ENCODE peak calls at places on chromosomes 6 and 20, in ten cellular contexts. K is GM13977; Z is effector CD8-positive, alpha-beta T cell; W is stimulated activated CD8-positive, alpha-beta memory T cell treated with anti-CD3 and anti-CD28 coated beads, Interleukin-4, amount 100 ng/mL, for 48 hours; V is Panc1; B is left colon; D is fibroblast of pulmonary artery; T is omental fat pad; I is GM10248; E is activated naive CD4-positive, alpha-beta T cell treated with anti-CD3 and anti-CD28 coated beads for 36 hours. S is an unnamed sample.

GRCh38 chr20:57902478-57902877 is 192.7 kb upstream of the PMEPA1 start:
- DNase-seq in K (peak; percentile 53), Z (no peak), W (no peak), V (no peak), B (no peak), D (peak; percentile 2), T (no peak), I (no peak), E (no peak), S (no peak)

GRCh38 chr6:89792881-89793280 is 26.7 kb downstream of the MDN1 start:
- DNase-seq in K (peak; percentile 43), Z (no peak), W (no peak), V (peak; percentile 13), B (no peak), D (peak; percentile 50), T (no peak), I (peak; percentile 53), E (peak; percentile 26), S (no peak)

GRCh38 chr6:105179244-105180065 is at the start of gene POPDC3:
- DNase-seq in K (peak; percentile 51), Z (no peak), W (peak; percentile 31), V (no peak), B (no peak), D (peak; percentile 49), T (no peak), I (peak; percentile 26), E (peak; percentile 4), S (no peak)

GRCh38 chr6:78995946-78996345 is 82.1 kb downstream of the PHIP start:
- DNase-seq in K (no peak), Z (no peak), W (no peak), V (no peak), B (no peak), D (peak; percentile 38), T (no peak), I (no peak), E (no peak), S (no peak)

GRCh38 chr20:11544029-11544678 is 373.5 kb upstream of the BTBD3 start:
- DNase-seq in K (peak; percentile 49), Z (no peak), W (no peak), V (peak; percentile 48), B (no peak), D (peak; percentile 87), T (no peak), I (peak; percentile 45), E (peak; percentile 35), S (peak; percentile 52)

GRCh38 chr20:8389381-8390368 is 257.6 kb downstream of the PLCB1 start:
- DNase-seq in K (peak; percentile 9), Z (no peak), W (no peak), V (peak; percentile 1), B (no peak), D (peak; percentile 81), T (no peak), I (peak; percentile 11), E (no peak), S (peak; percentile 45)

GRCh38 chr6:32933661-32934085 is 7.2 kb downstream of the HLA-DMB start:
- DNase-seq in K (no peak), Z (peak; percentile 72), W (peak; percentile 88), V (peak; percentile 48), B (peak; percentile 65), D (peak; percentile 85), T (peak; percentile 98), I (peak; percentile 54), E (peak; percentile 90), S (peak; percentile 42)

GRCh38 chr20:58086763-58087566 is 141.5 kb downstream of the ANKRD60 start:
- DNase-seq in K (peak; percentile 55), Z (no peak), W (peak; percentile 32), V (peak; percentile 38), B (no peak), D (peak; percentile 60), T (no peak), I (peak; percentile 43), E (peak; percentile 45), S (no peak)

GRCh38 chr6:8229913-8230312 is 127.6 kb upstream of the EEF1E1 start:
- DNase-seq in K (no peak), Z (no peak), W (no peak), V (no peak), B (no peak), D (no peak), T (no peak), I (no peak), E (no peak), S (no peak)

GRCh38 chr6:121442591-121442990 is 7.1 kb downstream of the GJA1 start:
- DNase-seq in K (no peak), Z (no peak), W (no peak), V (no peak), B (no peak), D (peak; percentile 33), T (no peak), I (no peak), E (no peak), S (no peak)

GRCh38 chr20:48603116-48603818 is 224.5 kb downstream of the PREX1 start:
- DNase-seq in K (no peak), Z (no peak), W (no peak), V (no peak), B (peak; percentile 13), D (no peak), T (no peak), I (no peak), E (no peak), S (no peak)

GRCh38 chr20:62786100-62786499 is 10.2 kb upstream of the MRGBP start:
- DNase-seq in K (no peak), Z (no peak), W (no peak), V (no peak), B (no peak), D (no peak), T (no peak), I (no peak), E (no peak), S (no peak)

GRCh38 chr6:57247603-57248002 is 25.5 kb upstream of the RAB23 start:
- DNase-seq in K (no peak), Z (no peak), W (no peak), V (no peak), B (no peak), D (no peak), T (no peak), I (no peak), E (no peak), S (no peak)

GRCh38 chr6:146543940-146544661 is 468 bp downstream of the RAB32 start:
- DNase-seq in K (no peak), Z (no peak), W (no peak), V (no peak), B (peak; percentile 64), D (peak; percentile 53), T (peak; percentile 31), I (peak; percentile 17), E (no peak), S (no peak)

GRCh38 chr6:167982063-167982462 is 15.4 kb upstream of the KIF25 start:
- DNase-seq in K (no peak), Z (no peak), W (no peak), V (no peak), B (no peak), D (no peak), T (no peak), I (no peak), E (no peak), S (no peak)

GRCh38 chr6:132209351-132209750 is 191.9 kb downstream of the MOXD1 start:
- DNase-seq in K (no peak), Z (no peak), W (no peak), V (no peak), B (no peak), D (no peak), T (no peak), I (no peak), E (no peak), S (no peak)

GRCh38 chr20:14264869-14265268 is 72.5 kb downstream of the FLRT3 start:
- DNase-seq in K (no peak), Z (no peak), W (no peak), V (no peak), B (no peak), D (peak; percentile 46), T (no peak), I (no peak), E (no peak), S (no peak)

GRCh38 chr6:107819217-107819616 is 4.9 kb downstream of the SCML4 start:
- DNase-seq in K (no peak), Z (no peak), W (no peak), V (no peak), B (no peak), D (no peak), T (no peak), I (no peak), E (peak; percentile 66), S (no peak)

GRCh38 chr20:19594896-19595295 is 163.2 kb upstream of the RIN2 start:
- DNase-seq in K (no peak), Z (no peak), W (no peak), V (no peak), B (no peak), D (no peak), T (no peak), I (no peak), E (no peak), S (no peak)

GRCh38 chr6:140857734-140858380 is 1274.9 kb upstream of the GJE1 start:
- DNase-seq in K (no peak), Z (no peak), W (no peak), V (peak; percentile 64), B (no peak), D (peak; percentile 96), T (no peak), I (no peak), E (no peak), S (peak; percentile 66)

GRCh38 chr6:124973780-124974179 is 11.5 kb downstream of the RNF217 start:
- DNase-seq in K (no peak), Z (no peak), W (no peak), V (no peak), B (no peak), D (no peak), T (no peak), I (no peak), E (no peak), S (no peak)

GRCh38 chr20:12237772-12238171 is 320.1 kb downstream of the BTBD3 start:
- DNase-seq in K (no peak), Z (no peak), W (no peak), V (no peak), B (no peak), D (peak; percentile 30), T (no peak), I (no peak), E (no peak), S (no peak)

GRCh38 chr6:45472383-45472782 is 94.6 kb upstream of the SUPT3H start:
- DNase-seq in K (no peak), Z (no peak), W (no peak), V (no peak), B (peak; percentile 28), D (peak; percentile 58), T (no peak), I (no peak), E (no peak), S (no peak)

GRCh38 chr6:1412908-1413307 is 23.5 kb downstream of the FOXF2 start:
- DNase-seq in K (no peak), Z (no peak), W (no peak), V (no peak), B (no peak), D (no peak), T (no peak), I (no peak), E (no peak), S (no peak)

GRCh38 chr6:169618526-169619490 is 83.0 kb downstream of the WDR27 start:
- DNase-seq in K (no peak), Z (no peak), W (no peak), V (no peak), B (no peak), D (peak; percentile 72), T (no peak), I (no peak), E (no peak), S (no peak)

GRCh38 chr20:45983279-45983743 is 11.3 kb upstream of the ZNF335 start:
- DNase-seq in K (no peak), Z (no peak), W (no peak), V (no peak), B (no peak), D (no peak), T (no peak), I (no peak), E (no peak), S (no peak)

GRCh38 chr20:47320990-47321805 is 35.3 kb downstream of the ZMYND8 start:
- DNase-seq in K (no peak), Z (no peak), W (no peak), V (no peak), B (peak; percentile 63), D (no peak), T (no peak), I (no peak), E (no peak), S (no peak)

GRCh38 chr6:44269921-44270525 is at the start of gene TMEM151B:
- DNase-seq in K (no peak), Z (peak; percentile 51), W (no peak), V (no peak), B (no peak), D (no peak), T (no peak), I (no peak), E (no peak), S (no peak)

S was measured in glomerular endothelial cell.